ENCODE peak calls at places on chromosomes 4 and X, in five cellular contexts. F is stimulated activated naive B cell treated with anti-CD40 and anti-IgM and Interleukin-4, amounts not matched to agents 10 μg/mL and 1 μg/mL and 100 μg/mL, for 72 hours; L is cardiac muscle cell; R is T-cell; U is AG09319. G is an unnamed sample.

GRCh38 chr4:100016191-100016590 is 66.1 kb upstream of the H2AZ1 start:
- DNase-seq in U (peak; percentile 32), F (no peak), R (no peak), L (no peak), G (no peak)

GRCh38 chr4:47349323-47349722 is 114.2 kb downstream of the COMMD8 start:
- DNase-seq in R (no peak), U (no peak), L (no peak), F (no peak), G (no peak)

GRCh38 chrX:48713847-48714246 is 17.3 kb downstream of the SUV39H1 start:
- DNase-seq in L (no peak), U (no peak), R (no peak), F (no peak), G (no peak)

GRCh38 chr4:108003964-108004630 is 14.4 kb downstream of the HADH start:
- DNase-seq in L (no peak), R (no peak), U (no peak), F (no peak), G (no peak)

GRCh38 chr4:80486603-80487002 is 151.1 kb downstream of the CFAP299 start:
- DNase-seq in U (no peak), F (no peak), R (no peak), L (no peak), G (no peak)

GRCh38 chr4:3808597-3808996 is 42.4 kb downstream of the ADRA2C start:
- DNase-seq in F (no peak), U (no peak), L (no peak), R (no peak), G (no peak)

GRCh38 chrX:71622347-71623104 is 4.2 kb upstream of the CXCR3 start:
- DNase-seq in L (peak; percentile 64), F (peak; percentile 52), R (peak; percentile 59), U (peak; percentile 27), G (peak; percentile 25)

GRCh38 chr4:79257953-79258613 is 67.8 kb downstream of the NAA11 start:
- DNase-seq in F (no peak), U (no peak), R (no peak), L (peak; percentile 37), G (no peak)

GRCh38 chr4:25882226-25882625 is 19.4 kb upstream of the SEL1L3 start:
- DNase-seq in R (no peak), L (no peak), U (no peak), F (no peak), G (no peak)

GRCh38 chr4:1767770-1768366 is 25.2 kb upstream of the FGFR3 start:
- DNase-seq in L (peak; percentile 52), R (no peak), U (no peak), F (no peak), G (peak; percentile 25)

GRCh38 chr4:124423160-124423559 is 289.4 kb downstream of the ANKRD50 start:
- DNase-seq in R (no peak), U (no peak), L (no peak), F (no peak), G (no peak)

GRCh38 chr4:32876546-32876945 is 2156.4 kb downstream of the PCDH7 start:
- DNase-seq in U (no peak), L (no peak), R (no peak), F (no peak), G (no peak)

GRCh38 chr4:143185253-143186107 is 763 bp downstream of the USP38 start:
- DNase-seq in R (peak; percentile 24), L (no peak), U (no peak), F (no peak), G (peak; percentile 38)

GRCh38 chr4:112968456-112969159 is 80.8 kb upstream of the ANK2 start:
- DNase-seq in L (no peak), F (no peak), R (no peak), U (no peak), G (no peak)

GRCh38 chr4:102547973-102548372 is 46.8 kb downstream of the NFKB1 start:
- DNase-seq in L (no peak), U (no peak), R (no peak), F (no peak), G (no peak)

GRCh38 chr4:118033148-118034060 is 882 bp upstream of the NDST3 start:
- DNase-seq in U (no peak), R (no peak), F (no peak), L (peak; percentile 66), G (no peak)

GRCh38 chrX:103688949-103689348 is 2.5 kb upstream of the MORF4L2 start:
- DNase-seq in U (no peak), L (peak; percentile 66), F (no peak), R (no peak), G (no peak)

GRCh38 chr4:94641702-94642560 is 115.8 kb upstream of the BMPR1B start:
- DNase-seq in F (no peak), R (no peak), U (no peak), L (no peak), G (no peak)

GRCh38 chrX:1483843-1484637 is 31.3 kb upstream of the ASMTL start:
- DNase-seq in L (no peak), F (peak; percentile 73), R (peak; percentile 3), U (no peak), G (no peak)

GRCh38 chr4:97411352-97411751 is 731.9 kb downstream of the STPG2 start:
- DNase-seq in R (no peak), L (no peak), F (no peak), U (no peak), G (no peak)

GRCh38 chr4:82500106-82500738 is 61.6 kb downstream of the TMEM150C start:
- DNase-seq in R (no peak), U (peak; percentile 49), F (no peak), L (no peak), G (no peak)

GRCh38 chr4:2946812-2947600 is 16.2 kb downstream of the NOP14 start:
- DNase-seq in U (no peak), F (no peak), L (no peak), R (peak; percentile 11), G (no peak)

GRCh38 chr4:168560184-168560834 is 63.5 kb downstream of the PALLD start:
- DNase-seq in L (peak; percentile 53), R (no peak), U (peak; percentile 49), F (no peak), G (no peak)

GRCh38 chrX:14927391-14927790 is 54.2 kb downstream of the MOSPD2 start:
- DNase-seq in F (no peak), R (no peak), L (no peak), U (no peak), G (no peak)

GRCh38 chr4:110197421-110198398 is 705 bp downstream of the ELOVL6 start:
- DNase-seq in L (peak; percentile 54), R (peak; percentile 36), U (no peak), F (peak; percentile 26), G (peak; percentile 34)

GRCh38 chr4:86220137-86220536 is 139.7 kb downstream of the MAPK10 start:
- DNase-seq in R (no peak), L (no peak), F (no peak), U (no peak), G (no peak)

GRCh38 chrX:11619426-11619825 is 46.3 kb downstream of the ARHGAP6 start:
- DNase-seq in F (no peak), L (no peak), U (no peak), R (no peak), G (no peak)

GRCh38 chr4:134777626-134778025 is 576.0 kb upstream of the PABPC4L start:
- DNase-seq in F (no peak), U (no peak), L (peak; percentile 49), R (no peak), G (no peak)

GRCh38 chrX:68204639-68205038 is 228.7 kb downstream of the OPHN1 start:
- DNase-seq in U (no peak), R (no peak), F (no peak), L (no peak), G (no peak)

GRCh38 chr4:113579360-113579759 is 182.2 kb downstream of the CAMK2D start:
- DNase-seq in U (no peak), F (no peak), L (no peak), R (no peak), G (no peak)

GRCh38 chrX:110723844-110724243 is 71.8 kb downstream of the CHRDL1 start:
- DNase-seq in U (no peak), F (no peak), L (no peak), R (no peak), G (no peak)

GRCh38 chr4:88158038-88158359 is 440 bp downstream of the ABCG2 start:
- DNase-seq in U (no peak), L (no peak), R (no peak), F (no peak), G (no peak)

GRCh38 chr4:141223418-141223817 is 2.7 kb downstream of the ZNF330 start:
- DNase-seq in F (no peak), L (no peak), R (no peak), U (no peak), G (no peak)

GRCh38 chrX:15761564-15762191 is 23.6 kb downstream of the CA5B start:
- DNase-seq in F (peak; percentile 16), U (no peak), L (peak; percentile 35), R (no peak), G (no peak)

GRCh38 chr4:3481113-3481531 is 18.0 kb downstream of the DOK7 start:
- DNase-seq in U (no peak), R (no peak), L (peak; percentile 58), F (no peak), G (no peak)

GRCh38 chr4:134708616-134709015 is 507.0 kb upstream of the PABPC4L start:
- DNase-seq in F (no peak), U (no peak), L (no peak), R (no peak), G (no peak)

GRCh38 chr4:57109847-57110634 is at the start of gene IGFBP7:
- DNase-seq in U (no peak), L (peak; percentile 41), F (no peak), R (no peak), G (no peak)

GRCh38 chr4:159390648-159391047 is 287.8 kb downstream of the RAPGEF2 start:
- DNase-seq in R (no peak), U (no peak), F (no peak), L (no peak), G (no peak)